ENCODE peak calls at places on chromosomes 1 and 21, in seven cellular contexts. H is amniotic stem cell, R is NCI-H460, M is cardiac fibroblast, Z is AG09319, K is upper lobe of left lung, S is sigmoid colon. W is an unnamed sample.

GRCh38 chr1:235494531-235494930 is 9.7 kb downstream of the B3GALNT2 start:
- DNase-seq in H (no peak), R (no peak), M (no peak), Z (no peak), K (no peak), S (no peak), W (no peak)

GRCh38 chr1:48043524-48043923 is 46.3 kb upstream of the TRABD2B start:
- DNase-seq in H (no peak), R (no peak), M (no peak), Z (no peak), K (no peak), S (no peak), W (no peak)

GRCh38 chr1:183262628-183263220 is 76.7 kb downstream of the LAMC2 start:
- DNase-seq in H (no peak), R (no peak), M (no peak), Z (no peak), K (no peak), S (no peak), W (no peak)

GRCh38 chr1:109919271-109919670 is 8.6 kb downstream of the CSF1 start:
- DNase-seq in H (no peak), R (no peak), M (no peak), Z (no peak), K (no peak), S (no peak), W (no peak)

GRCh38 chr1:8815582-8816285 is 1.7 kb downstream of the RERE start:
- DNase-seq in H (no peak), R (no peak), M (peak; percentile 55), Z (no peak), K (no peak), S (no peak), W (peak; percentile 38)

GRCh38 chr21:42025392-42026071 is 15.4 kb upstream of the ZBTB21 start:
- DNase-seq in H (no peak), R (no peak), M (peak; percentile 33), Z (no peak), K (no peak), S (peak; percentile 62), W (peak; percentile 54)

GRCh38 chr1:229430761-229431269 is 3.1 kb downstream of the ACTA1 start:
- DNase-seq in H (no peak), R (peak; percentile 62), M (peak; percentile 44), Z (no peak), K (peak; percentile 88), S (no peak), W (peak; percentile 53)

GRCh38 chr21:28485301-28486022 is 507.2 kb downstream of the LTN1 start:
- DNase-seq in H (peak; percentile 14), R (no peak), M (peak; percentile 92), Z (no peak), K (no peak), S (no peak), W (peak; percentile 60)

GRCh38 chr1:27031235-27032118 is 18.8 kb upstream of the TENT5B start:
- DNase-seq in H (no peak), R (no peak), M (peak; percentile 71), Z (peak; percentile 39), K (peak; percentile 93), S (peak; percentile 93), W (peak; percentile 77)

GRCh38 chr1:46723901-46724300 is 5.0 kb upstream of the EFCAB14 start:
- DNase-seq in H (no peak), R (no peak), M (no peak), Z (no peak), K (no peak), S (no peak), W (no peak)

GRCh38 chr1:8660455-8660854 is 157.0 kb downstream of the RERE start:
- DNase-seq in H (peak; percentile 81), R (no peak), M (peak; percentile 94), Z (peak; percentile 53), K (no peak), S (peak; percentile 82), W (peak; percentile 84)